ENCODE peak calls at places on chromosomes 5 and 9, in four cellular contexts. One of them, this sample, is unnamed.

GRCh38 chr5:139088024-139088423 is 110.1 kb downstream of the SIL1 start:
- DNase-seq in GM20000: no peak
- DNase-seq in uterus: no peak
- DNase-seq in kidney epithelial cell: no peak
- DNase-seq in this sample: no peak

GRCh38 chr9:126474201-126474765 is 139.4 kb upstream of the LMX1B start:
- DNase-seq in uterus: no peak
- DNase-seq in GM20000: no peak
- DNase-seq in kidney epithelial cell: no peak
- DNase-seq in this sample: no peak

GRCh38 chr5:99331061-99331460 is 402.3 kb upstream of the CHD1 start:
- DNase-seq in kidney epithelial cell: no peak
- DNase-seq in GM20000: no peak
- DNase-seq in uterus: no peak
- DNase-seq in this sample: no peak

GRCh38 chr5:180112101-180112861 is 40.7 kb upstream of the RNF130 start:
- DNase-seq in uterus: peak
- DNase-seq in kidney epithelial cell: no peak
- DNase-seq in GM20000: no peak
- DNase-seq in this sample: no peak

GRCh38 chr9:90065001-90065400 is 460.2 kb downstream of the GADD45G start:
- DNase-seq in kidney epithelial cell: no peak
- DNase-seq in uterus: no peak
- DNase-seq in GM20000: no peak
- DNase-seq in this sample: no peak

GRCh38 chr5:160269017-160269416 is 39.7 kb downstream of the FABP6 start:
- DNase-seq in kidney epithelial cell: no peak
- DNase-seq in uterus: peak
- DNase-seq in GM20000: no peak
- DNase-seq in this sample: peak

GRCh38 chr9:127144670-127145458 is 22.4 kb upstream of the ANGPTL2 start:
- DNase-seq in uterus: peak
- DNase-seq in kidney epithelial cell: no peak
- DNase-seq in GM20000: no peak
- DNase-seq in this sample: no peak

GRCh38 chr5:72555871-72556270 is 48.7 kb upstream of the ZNF366 start:
- DNase-seq in uterus: no peak
- DNase-seq in kidney epithelial cell: no peak
- DNase-seq in GM20000: peak
- DNase-seq in this sample: no peak

GRCh38 chr5:95838552-95838951 is 16.0 kb upstream of the GLRX start:
- DNase-seq in kidney epithelial cell: no peak
- DNase-seq in uterus: no peak
- DNase-seq in GM20000: no peak
- DNase-seq in this sample: no peak

GRCh38 chr9:7368410-7369292 is 430.9 kb downstream of the DMAC1 start:
- DNase-seq in uterus: no peak
- DNase-seq in kidney epithelial cell: no peak
- DNase-seq in GM20000: no peak
- DNase-seq in this sample: no peak

GRCh38 chr5:107812570-107813141 is 141.9 kb upstream of the EFNA5 start:
- DNase-seq in uterus: no peak
- DNase-seq in GM20000: peak
- DNase-seq in kidney epithelial cell: no peak
- DNase-seq in this sample: no peak

GRCh38 chr9:19493174-19493811 is 84.5 kb downstream of the ACER2 start:
- DNase-seq in uterus: peak
- DNase-seq in kidney epithelial cell: no peak
- DNase-seq in GM20000: peak
- DNase-seq in this sample: peak

GRCh38 chr5:92906798-92907380 is 674.1 kb downstream of the NR2F1-AS1 start:
- DNase-seq in GM20000: no peak
- DNase-seq in uterus: no peak
- DNase-seq in kidney epithelial cell: no peak
- DNase-seq in this sample: no peak

GRCh38 chr5:69083412-69083811 is 10.4 kb upstream of the SLC30A5 start:
- DNase-seq in uterus: no peak
- DNase-seq in GM20000: no peak
- DNase-seq in kidney epithelial cell: no peak
- DNase-seq in this sample: no peak

GRCh38 chr9:135239769-135240141 is 152.3 kb downstream of the OLFM1 start:
- DNase-seq in GM20000: no peak
- DNase-seq in uterus: no peak
- DNase-seq in kidney epithelial cell: no peak
- DNase-seq in this sample: no peak

GRCh38 chr9:91832322-91832721 is 117.7 kb downstream of the ROR2 start:
- DNase-seq in GM20000: no peak
- DNase-seq in uterus: no peak
- DNase-seq in kidney epithelial cell: no peak
- DNase-seq in this sample: no peak

GRCh38 chr5:37787742-37788141 is 52.1 kb downstream of the GDNF start:
- DNase-seq in kidney epithelial cell: no peak
- DNase-seq in uterus: no peak
- DNase-seq in GM20000: no peak
- DNase-seq in this sample: no peak

This sample was measured in amygdala.